ENCODE peak calls at places on chromosomes 2 and 18, in four cellular contexts. S is GDM1; Q is Calu3; K is stimulated activated CD4-positive, alpha-beta T cell treated with anti-CD3 and anti-CD28 coated beads, Interleukin-2, amount 100 ng/mL, for 48 hours. G is an unnamed sample.

GRCh38 chr2:201777869-201778268 is 2.9 kb downstream of the ALS2 start:
- DNase-seq in S (no peak), Q (no peak), K (no peak), G (no peak)

GRCh38 chr18:36330435-36331049 is 33.0 kb downstream of the FHOD3 start:
- DNase-seq in S (no peak), Q (no peak), K (no peak), G (no peak)

GRCh38 chr18:79945118-79946042 is 6.1 kb downstream of the SLC66A2 start:
- DNase-seq in S (no peak), Q (no peak), K (no peak), G (no peak)

GRCh38 chr2:139142252-139142651 is 362.1 kb upstream of the NXPH2 start:
- DNase-seq in S (peak), Q (peak), K (no peak), G (peak)

GRCh38 chr2:179818546-179818945 is 42.9 kb downstream of the ZNF385B start:
- DNase-seq in S (no peak), Q (no peak), K (no peak), G (no peak)

GRCh38 chr2:239918749-239919148 is 106.4 kb downstream of the NDUFA10 start:
- DNase-seq in S (no peak), Q (no peak), K (no peak), G (no peak)

GRCh38 chr18:62436636-62437519 is 85.9 kb upstream of the ZCCHC2 start:
- DNase-seq in S (no peak), Q (no peak), K (no peak), G (no peak)

GRCh38 chr2:147040585-147041494 is 804.0 kb upstream of the ACVR2A start:
- DNase-seq in S (no peak), Q (no peak), K (no peak), G (no peak)

GRCh38 chr2:172709566-172710291 is 25.9 kb upstream of the RAPGEF4 start:
- DNase-seq in S (no peak), Q (no peak), K (no peak), G (no peak)

GRCh38 chr2:191688934-191689695 is 11.2 kb downstream of the NABP1 start:
- DNase-seq in S (no peak), Q (peak), K (no peak), G (no peak)

GRCh38 chr18:45251236-45251635 is 364.0 kb upstream of the SLC14A2 start:
- DNase-seq in S (no peak), Q (no peak), K (no peak), G (no peak)

GRCh38 chr2:160336091-160336490 is 136.0 kb upstream of the ITGB6 start:
- DNase-seq in S (no peak), Q (no peak), K (no peak), G (no peak)

GRCh38 chr2:53334610-53335009 is 433.0 kb upstream of the CHAC2 start:
- DNase-seq in S (no peak), Q (no peak), K (no peak), G (no peak)

GRCh38 chr2:231821908-231822307 is 35.7 kb downstream of the COPS7B start:
- DNase-seq in S (no peak), Q (no peak), K (no peak), G (no peak)

GRCh38 chr18:50527636-50528307 is 32.1 kb upstream of the MAPK4 start:
- DNase-seq in S (no peak), Q (no peak), K (no peak), G (no peak)

GRCh38 chr2:85288244-85288725 is 39.5 kb downstream of the TGOLN2 start:
- DNase-seq in S (no peak), Q (peak), K (no peak), G (no peak)

GRCh38 chr2:74048843-74049519 is 64.3 kb downstream of the TET3 start:
- DNase-seq in S (no peak), Q (no peak), K (no peak), G (no peak)

GRCh38 chr2:183242937-183243336 is 118.7 kb downstream of the NUP35 start:
- DNase-seq in S (no peak), Q (no peak), K (no peak), G (no peak)

GRCh38 chr2:10700078-10700803 is 10.5 kb upstream of the NOL10 start:
- DNase-seq in S (no peak), Q (no peak), K (no peak), G (no peak)

GRCh38 chr2:290090-290722 is 2.3 kb upstream of the ALKAL2 start:
- DNase-seq in S (no peak), Q (peak), K (peak), G (peak)

GRCh38 chr2:44746856-44747612 is 194.5 kb upstream of the SIX3 start:
- DNase-seq in S (no peak), Q (peak), K (no peak), G (no peak)

GRCh38 chr2:74250189-74250631 is 51.8 kb downstream of the MTHFD2 start:
- DNase-seq in S (no peak), Q (peak), K (peak), G (peak)

GRCh38 chr2:182445566-182445965 is 18.7 kb upstream of the PDE1A start:
- DNase-seq in S (no peak), Q (no peak), K (no peak), G (no peak)

GRCh38 chr2:64622443-64623231 is 31.1 kb downstream of the SERTAD2 start:
- DNase-seq in S (no peak), Q (no peak), K (no peak), G (no peak)

GRCh38 chr2:26901326-26902183 is 53.6 kb downstream of the DPYSL5 start:
- DNase-seq in S (no peak), Q (no peak), K (no peak), G (no peak)

GRCh38 chr2:48934807-48935206 is 179.3 kb upstream of the LHCGR start:
- DNase-seq in S (no peak), Q (no peak), K (no peak), G (no peak)

GRCh38 chr2:231931481-231931915 is 5.3 kb upstream of the NPPC start:
- DNase-seq in S (no peak), Q (no peak), K (no peak), G (no peak)

GRCh38 chr2:121898483-121898882 is 143.0 kb downstream of the TSN start:
- DNase-seq in S (no peak), Q (no peak), K (no peak), G (no peak)

GRCh38 chr18:62183578-62184195 is 3.2 kb downstream of the PIGN start:
- DNase-seq in S (no peak), Q (peak), K (peak), G (no peak)

GRCh38 chr2:88554189-88554588 is 73.1 kb downstream of the EIF2AK3 start:
- DNase-seq in S (no peak), Q (no peak), K (no peak), G (no peak)

GRCh38 chr2:129849559-129850160 is 129.8 kb upstream of the RAB6C start:
- DNase-seq in S (peak), Q (no peak), K (no peak), G (peak)

GRCh38 chr2:37599688-37600525 is 71.5 kb downstream of the CDC42EP3 start:
- DNase-seq in S (no peak), Q (no peak), K (no peak), G (no peak)

G was measured in HuH-7.